ENCODE peak calls at places on chromosome 7, in ten cellular contexts. One of them, this sample, is unnamed.
A peak's percentile ranks its signal among the peaks of the same experiment; 100 is the strongest.

GRCh38 chr7:133117432-133117831 is 35.5 kb upstream of the CHCHD3 start:
- DNase-seq in gastrocnemius medialis: no peak
- DNase-seq in ovary: no peak
- DNase-seq in HCT116: no peak
- DNase-seq in lower leg skin: no peak
- DNase-seq in adrenal gland: no peak
- DNase-seq in H54: no peak
- DNase-seq in IMR-90: no peak
- DNase-seq in GM12878: no peak
- DNase-seq in stomach: no peak
- DNase-seq in this sample: no peak

GRCh38 chr7:66557214-66558200 is 71.2 kb upstream of the KCTD7 start:
- DNase-seq in adrenal gland: peak; percentile 79
- DNase-seq in stomach: peak; percentile 72
- DNase-seq in GM12878: no peak
- DNase-seq in IMR-90: peak; percentile 31
- DNase-seq in HCT116: no peak
- DNase-seq in H54: peak; percentile 65
- DNase-seq in ovary: peak; percentile 62
- DNase-seq in lower leg skin: peak; percentile 46
- DNase-seq in gastrocnemius medialis: peak; percentile 27
- DNase-seq in this sample: peak; percentile 86

GRCh38 chr7:24349339-24349738 is 65.3 kb downstream of the NPY start:
- DNase-seq in stomach: no peak
- DNase-seq in HCT116: no peak
- DNase-seq in IMR-90: no peak
- DNase-seq in gastrocnemius medialis: no peak
- DNase-seq in GM12878: no peak
- DNase-seq in ovary: no peak
- DNase-seq in lower leg skin: no peak
- DNase-seq in adrenal gland: no peak
- DNase-seq in H54: no peak
- DNase-seq in this sample: no peak

GRCh38 chr7:2654059-2654458 is 22.3 kb downstream of the TTYH3 start:
- DNase-seq in adrenal gland: no peak
- DNase-seq in GM12878: no peak
- DNase-seq in lower leg skin: no peak
- DNase-seq in ovary: no peak
- DNase-seq in gastrocnemius medialis: no peak
- DNase-seq in HCT116: no peak
- DNase-seq in H54: no peak
- DNase-seq in IMR-90: no peak
- DNase-seq in stomach: no peak
- DNase-seq in this sample: no peak

GRCh38 chr7:128167791-128168666 is 73.0 kb upstream of the LEP start:
- DNase-seq in H54: no peak
- DNase-seq in adrenal gland: no peak
- DNase-seq in IMR-90: no peak
- DNase-seq in lower leg skin: no peak
- DNase-seq in GM12878: no peak
- DNase-seq in gastrocnemius medialis: no peak
- DNase-seq in HCT116: no peak
- DNase-seq in stomach: no peak
- DNase-seq in ovary: no peak
- DNase-seq in this sample: peak; percentile 25

GRCh38 chr7:1567082-1567771 is 2.6 kb downstream of the PSMG3 start:
- DNase-seq in adrenal gland: no peak
- DNase-seq in H54: peak; percentile 99
- DNase-seq in gastrocnemius medialis: no peak
- DNase-seq in GM12878: no peak
- DNase-seq in stomach: peak; percentile 68
- DNase-seq in ovary: no peak
- DNase-seq in IMR-90: peak; percentile 79
- DNase-seq in HCT116: peak; percentile 71
- DNase-seq in lower leg skin: peak; percentile 85
- DNase-seq in this sample: no peak

GRCh38 chr7:97027427-97028234 is 3.0 kb upstream of the DLX5 start:
- DNase-seq in IMR-90: peak; percentile 85
- DNase-seq in HCT116: peak; percentile 38
- DNase-seq in gastrocnemius medialis: peak; percentile 46
- DNase-seq in stomach: peak; percentile 77
- DNase-seq in GM12878: peak; percentile 13
- DNase-seq in ovary: peak; percentile 69
- DNase-seq in H54: peak; percentile 78
- DNase-seq in adrenal gland: peak; percentile 75
- DNase-seq in lower leg skin: peak; percentile 78
- DNase-seq in this sample: no peak

GRCh38 chr7:153061913-153062528 is 302.5 kb downstream of the ACTR3B start:
- DNase-seq in H54: no peak
- DNase-seq in lower leg skin: no peak
- DNase-seq in HCT116: no peak
- DNase-seq in ovary: no peak
- DNase-seq in IMR-90: no peak
- DNase-seq in gastrocnemius medialis: no peak
- DNase-seq in GM12878: no peak
- DNase-seq in stomach: no peak
- DNase-seq in adrenal gland: no peak
- DNase-seq in this sample: no peak

GRCh38 chr7:143383642-143383957 is 2.5 kb downstream of the ZYX start:
- DNase-seq in stomach: no peak
- DNase-seq in H54: no peak
- DNase-seq in HCT116: no peak
- DNase-seq in gastrocnemius medialis: no peak
- DNase-seq in IMR-90: no peak
- DNase-seq in adrenal gland: no peak
- DNase-seq in GM12878: no peak
- DNase-seq in lower leg skin: no peak
- DNase-seq in ovary: no peak
- DNase-seq in this sample: no peak

GRCh38 chr7:70371652-70372051 is 760.3 kb upstream of the GALNT17 start:
- DNase-seq in lower leg skin: no peak
- DNase-seq in H54: no peak
- DNase-seq in gastrocnemius medialis: no peak
- DNase-seq in stomach: no peak
- DNase-seq in HCT116: no peak
- DNase-seq in adrenal gland: no peak
- DNase-seq in IMR-90: no peak
- DNase-seq in ovary: no peak
- DNase-seq in GM12878: no peak
- DNase-seq in this sample: no peak

GRCh38 chr7:148882668-148883232 is 1.3 kb downstream of the EZH2 start:
- DNase-seq in gastrocnemius medialis: no peak
- DNase-seq in adrenal gland: no peak
- DNase-seq in IMR-90: no peak
- DNase-seq in GM12878: no peak
- DNase-seq in H54: no peak
- DNase-seq in HCT116: no peak
- DNase-seq in ovary: no peak
- DNase-seq in lower leg skin: no peak
- DNase-seq in stomach: no peak
- DNase-seq in this sample: no peak

GRCh38 chr7:43092819-43093218 is 19.6 kb upstream of the HECW1 start:
- DNase-seq in lower leg skin: no peak
- DNase-seq in IMR-90: no peak
- DNase-seq in gastrocnemius medialis: no peak
- DNase-seq in GM12878: no peak
- DNase-seq in HCT116: no peak
- DNase-seq in ovary: no peak
- DNase-seq in H54: no peak
- DNase-seq in adrenal gland: no peak
- DNase-seq in stomach: no peak
- DNase-seq in this sample: no peak

GRCh38 chr7:155007947-155008346 is 5.0 kb upstream of the PAXIP1 start:
- DNase-seq in HCT116: peak; percentile 32
- DNase-seq in ovary: no peak
- DNase-seq in gastrocnemius medialis: no peak
- DNase-seq in stomach: no peak
- DNase-seq in H54: no peak
- DNase-seq in IMR-90: no peak
- DNase-seq in GM12878: no peak
- DNase-seq in lower leg skin: no peak
- DNase-seq in adrenal gland: no peak
- DNase-seq in this sample: no peak

GRCh38 chr7:112739436-112740180 is 50.6 kb downstream of the TMEM168 start:
- DNase-seq in IMR-90: no peak
- DNase-seq in GM12878: no peak
- DNase-seq in gastrocnemius medialis: no peak
- DNase-seq in stomach: no peak
- DNase-seq in adrenal gland: no peak
- DNase-seq in H54: no peak
- DNase-seq in HCT116: no peak
- DNase-seq in lower leg skin: no peak
- DNase-seq in ovary: no peak
- DNase-seq in this sample: no peak
- TF ChIP-seq POLR2A in IMR-90: no peak
- TF ChIP-seq POLR2A in GM12878: no peak
- TF ChIP-seq POLR2A in gastrocnemius medialis: no peak
- TF ChIP-seq POLR2A in stomach: no peak
- TF ChIP-seq POLR2A in adrenal gland: no peak
- TF ChIP-seq POLR2A in H54: no peak
- TF ChIP-seq POLR2A in HCT116: no peak
- TF ChIP-seq POLR2A in lower leg skin: no peak
- TF ChIP-seq POLR2A in ovary: no peak
- TF ChIP-seq POLR2A in this sample: no peak

GRCh38 chr7:100434297-100435144 is 1.8 kb downstream of the PPP1R35 start:
- DNase-seq in adrenal gland: no peak
- DNase-seq in GM12878: no peak
- DNase-seq in H54: no peak
- DNase-seq in HCT116: no peak
- DNase-seq in IMR-90: no peak
- DNase-seq in stomach: no peak
- DNase-seq in gastrocnemius medialis: no peak
- DNase-seq in lower leg skin: no peak
- DNase-seq in ovary: no peak
- DNase-seq in this sample: no peak
- TF ChIP-seq POLR2A in adrenal gland: no peak
- TF ChIP-seq POLR2A in GM12878: no peak
- TF ChIP-seq POLR2A in H54: no peak
- TF ChIP-seq POLR2A in HCT116: no peak
- TF ChIP-seq POLR2A in IMR-90: no peak
- TF ChIP-seq POLR2A in stomach: no peak
- TF ChIP-seq POLR2A in gastrocnemius medialis: no peak
- TF ChIP-seq POLR2A in lower leg skin: no peak
- TF ChIP-seq POLR2A in ovary: no peak
- TF ChIP-seq POLR2A in this sample: no peak

GRCh38 chr7:139774376-139774775 is 3.4 kb downstream of the HIPK2 start:
- DNase-seq in HCT116: no peak
- DNase-seq in ovary: no peak
- DNase-seq in adrenal gland: no peak
- DNase-seq in lower leg skin: no peak
- DNase-seq in stomach: no peak
- DNase-seq in IMR-90: peak; percentile 90
- DNase-seq in gastrocnemius medialis: no peak
- DNase-seq in GM12878: no peak
- DNase-seq in H54: peak; percentile 87
- DNase-seq in this sample: no peak

GRCh38 chr7:139777304-139777890 is 401 bp downstream of the HIPK2 start:
- DNase-seq in ovary: peak; percentile 27
- DNase-seq in GM12878: no peak
- DNase-seq in adrenal gland: peak; percentile 54
- DNase-seq in stomach: peak; percentile 53
- DNase-seq in gastrocnemius medialis: no peak
- DNase-seq in IMR-90: no peak
- DNase-seq in lower leg skin: no peak
- DNase-seq in H54: no peak
- DNase-seq in HCT116: no peak
- DNase-seq in this sample: peak; percentile 38

GRCh38 chr7:139777948-139778841 is at the start of gene HIPK2:
- DNase-seq in stomach: peak; percentile 80
- DNase-seq in GM12878: no peak
- DNase-seq in H54: peak; percentile 83
- DNase-seq in ovary: peak; percentile 73
- DNase-seq in lower leg skin: no peak
- DNase-seq in gastrocnemius medialis: peak; percentile 54
- DNase-seq in IMR-90: peak; percentile 73
- DNase-seq in HCT116: no peak
- DNase-seq in adrenal gland: peak; percentile 79
- DNase-seq in this sample: peak; percentile 83

GRCh38 chr7:139776486-139777303 is 1.1 kb downstream of the HIPK2 start:
- DNase-seq in adrenal gland: no peak
- DNase-seq in stomach: no peak
- DNase-seq in GM12878: peak; percentile 36
- DNase-seq in ovary: peak; percentile 9
- DNase-seq in HCT116: no peak
- DNase-seq in IMR-90: peak; percentile 54
- DNase-seq in lower leg skin: no peak
- DNase-seq in H54: peak; percentile 46
- DNase-seq in gastrocnemius medialis: no peak
- DNase-seq in this sample: no peak

DNA sequence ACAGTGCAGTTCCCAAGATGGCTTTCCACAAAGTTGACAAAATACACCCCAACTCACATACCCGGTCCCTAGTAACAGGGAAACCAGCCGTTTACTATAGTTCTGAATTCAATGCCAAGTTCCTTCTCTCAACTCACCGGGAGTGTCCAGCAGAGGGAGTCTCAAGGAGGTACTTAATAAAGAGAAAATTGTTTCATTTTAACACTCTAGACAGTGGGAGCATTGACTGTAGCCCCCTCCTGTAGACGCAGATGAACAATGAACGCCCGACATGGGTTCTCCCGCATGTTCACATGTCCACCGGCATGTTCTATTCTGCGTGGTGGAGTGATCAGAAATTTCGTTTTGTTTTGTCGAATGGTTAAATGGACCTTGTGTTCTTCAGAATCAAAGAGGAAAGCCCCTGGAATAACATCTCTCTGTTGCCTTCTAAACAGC is 1.9 kb downstream of the HIPK2 start:
- DNase-seq in gastrocnemius medialis: peak; percentile 44
- DNase-seq in GM12878: peak; percentile 44
- DNase-seq in ovary: peak; percentile 46
- DNase-seq in HCT116: peak; percentile 73
- DNase-seq in stomach: peak; percentile 80
- DNase-seq in lower leg skin: peak; percentile 67
- DNase-seq in adrenal gland: peak; percentile 62
- DNase-seq in H54: peak; percentile 61
- DNase-seq in IMR-90: peak; percentile 85
- DNase-seq in this sample: peak; percentile 28
- TF ChIP-seq POLR2A in gastrocnemius medialis: peak; percentile 45
- TF ChIP-seq POLR2A in GM12878: peak; percentile 43
- TF ChIP-seq POLR2A in ovary: no peak
- TF ChIP-seq POLR2A in HCT116: no peak
- TF ChIP-seq POLR2A in stomach: no peak
- TF ChIP-seq POLR2A in lower leg skin: no peak
- TF ChIP-seq POLR2A in adrenal gland: no peak
- TF ChIP-seq POLR2A in H54: no peak
- TF ChIP-seq POLR2A in IMR-90: peak; percentile 72
- TF ChIP-seq POLR2A in this sample: peak; percentile 28

DNA sequence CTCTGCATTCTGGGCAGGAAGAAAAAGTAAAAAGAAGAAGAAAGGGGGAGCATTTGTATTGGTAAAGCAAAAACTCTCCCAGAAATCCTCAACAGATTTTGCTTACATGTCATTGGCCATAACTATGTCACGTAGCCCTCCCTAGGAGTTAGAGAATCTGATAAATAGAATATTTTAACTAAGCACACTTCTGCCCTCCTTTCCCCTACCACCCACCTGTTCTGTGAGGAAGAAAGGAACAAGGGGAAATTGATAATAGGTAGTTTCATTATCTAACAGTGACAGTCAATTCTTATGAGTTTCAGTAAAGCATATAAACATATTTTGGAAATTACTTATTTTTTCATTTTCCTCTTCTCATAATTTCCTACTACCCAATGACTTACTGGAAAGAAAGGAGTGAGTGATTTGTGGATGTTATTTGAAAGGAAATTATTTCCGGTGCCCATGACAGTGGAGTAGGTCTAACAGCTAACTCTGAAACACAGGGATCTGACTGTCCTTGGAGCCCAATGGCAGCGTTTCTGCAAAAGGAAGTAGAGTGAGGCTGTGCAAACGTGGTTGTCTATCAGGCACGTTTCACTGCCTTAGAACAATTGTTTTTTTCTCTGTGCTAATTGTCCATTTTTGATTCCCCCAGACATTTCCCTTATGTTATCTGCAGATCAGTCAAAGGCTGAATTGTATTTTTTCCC is 128.6 kb upstream of the MDFIC start:
- DNase-seq in IMR-90: no peak
- DNase-seq in stomach: no peak
- DNase-seq in H54: no peak
- DNase-seq in ovary: no peak
- DNase-seq in HCT116: no peak
- DNase-seq in GM12878: no peak
- DNase-seq in gastrocnemius medialis: no peak
- DNase-seq in lower leg skin: no peak
- DNase-seq in adrenal gland: no peak
- DNase-seq in this sample: no peak
- TF ChIP-seq POLR2A in IMR-90: no peak
- TF ChIP-seq POLR2A in stomach: no peak
- TF ChIP-seq POLR2A in H54: no peak
- TF ChIP-seq POLR2A in ovary: no peak
- TF ChIP-seq POLR2A in HCT116: no peak
- TF ChIP-seq POLR2A in GM12878: no peak
- TF ChIP-seq POLR2A in gastrocnemius medialis: no peak
- TF ChIP-seq POLR2A in lower leg skin: no peak
- TF ChIP-seq POLR2A in adrenal gland: no peak
- TF ChIP-seq POLR2A in this sample: no peak